ENCODE peak calls at places on chromosomes 1 and 21, in four cellular contexts. Q is GM12891; K is Right ventricle myocardium superior; V is effector CD4-positive, alpha-beta T cell. L is an unnamed sample.

GRCh38 chr1:53582211-53583020 is 123.2 kb downstream of the DMRTB1 start:
- DNase-seq in Q (no peak), K (no peak), V (no peak), L (no peak)

GRCh38 chr1:9291914-9292360 is 757 bp upstream of the SPSB1 start:
- DNase-seq in Q (no peak), K (peak), V (no peak), L (no peak)

GRCh38 chr21:42299324-42300044 is 15.7 kb downstream of the TFF3 start:
- DNase-seq in Q (no peak), K (peak), V (no peak), L (no peak)

GRCh38 chr1:48036693-48037386 is 39.7 kb upstream of the TRABD2B start:
- DNase-seq in Q (no peak), K (no peak), V (no peak), L (no peak)

GRCh38 chr1:177925006-177925405 is 44.9 kb downstream of the SEC16B start:
- DNase-seq in Q (no peak), K (no peak), V (no peak), L (no peak)

GRCh38 chr1:15952317-15953258 is 23.3 kb downstream of the ZBTB17 start:
- DNase-seq in Q (no peak), K (no peak), V (no peak), L (no peak)

GRCh38 chr1:8671313-8671917 is 146.0 kb downstream of the RERE start:
- DNase-seq in Q (no peak), K (no peak), V (peak), L (peak)

GRCh38 chr1:72462506-72462905 is 180.2 kb upstream of the NEGR1 start:
- DNase-seq in Q (no peak), K (no peak), V (no peak), L (no peak)

GRCh38 chr1:200176181-200176580 is 148.7 kb downstream of the NR5A2 start:
- DNase-seq in Q (no peak), K (no peak), V (no peak), L (no peak)

GRCh38 chr1:213759359-213760181 is 228.2 kb upstream of the PROX1 start:
- DNase-seq in Q (no peak), K (no peak), V (no peak), L (no peak)

GRCh38 chr1:179293340-179294327 is at the start of gene SOAT1:
- DNase-seq in Q (peak), K (peak), V (peak), L (peak)

GRCh38 chr1:53379662-53380002 is 51.8 kb upstream of the LRP8 start:
- DNase-seq in Q (no peak), K (no peak), V (no peak), L (no peak)